ENCODE peak calls at places on chromosomes 1 and 21, in eight cellular contexts. X, W, T, B, P, E, A and H are unnamed samples.

GRCh38 chr1:167076136-167076710 is 14.0 kb downstream of the GPA33 start:
- DNase-seq in P (no peak), A (no peak), E (no peak), W (no peak), X (no peak), B (no peak), T (no peak), H (no peak)

GRCh38 chr21:14116080-14116481 is 94.7 kb downstream of the LIPI start:
- DNase-seq in P (no peak), T (no peak), A (no peak), E (no peak), X (peak; percentile 12), B (no peak), W (no peak), H (no peak)

GRCh38 chr1:94227624-94228023 is 9.8 kb downstream of the ARHGAP29 start:
- DNase-seq in W (no peak), X (no peak), A (no peak), P (no peak), B (no peak), T (no peak), E (no peak), H (no peak)

GRCh38 chr1:32773764-32774463 is 43.2 kb downstream of the YARS1 start:
- DNase-seq in X (no peak), B (no peak), P (no peak), T (no peak), A (no peak), E (no peak), W (peak; percentile 10), H (no peak)

GRCh38 chr1:59619576-59619975 is 195.2 kb upstream of the HOOK1 start:
- DNase-seq in E (no peak), P (no peak), X (no peak), B (no peak), T (no peak), W (no peak), A (no peak), H (no peak)

GRCh38 chr1:161198877-161199431 is at the start of gene ADAMTS4:
- DNase-seq in P (peak; percentile 25), A (no peak), E (peak; percentile 91), X (no peak), T (peak; percentile 92), W (peak; percentile 86), B (no peak), H (peak; percentile 98)

GRCh38 chr1:25990702-25991395 is 7.0 kb downstream of the PAFAH2 start:
- DNase-seq in E (no peak), W (peak; percentile 30), P (no peak), B (no peak), X (no peak), T (no peak), A (no peak), H (no peak)

GRCh38 chr1:9265966-9266365 is 26.7 kb upstream of the SPSB1 start:
- DNase-seq in X (no peak), B (no peak), P (no peak), T (no peak), E (no peak), A (no peak), W (no peak), H (no peak)

GRCh38 chr1:95625224-95625623 is 391.2 kb downstream of the RWDD3 start:
- DNase-seq in X (no peak), P (no peak), B (no peak), T (no peak), W (no peak), E (no peak), A (no peak), H (no peak)

GRCh38 chr1:91018006-91018405 is 3.8 kb downstream of the ZNF644 start:
- DNase-seq in T (no peak), W (peak; percentile 57), A (no peak), E (peak; percentile 51), B (no peak), X (no peak), P (no peak), H (peak; percentile 38)

GRCh38 chr1:11352058-11352715 is 79.2 kb downstream of the UBIAD1 start:
- DNase-seq in P (no peak), T (no peak), A (no peak), X (no peak), E (no peak), B (no peak), W (no peak), H (no peak)

GRCh38 chr1:11357291-11357690 is 84.3 kb downstream of the UBIAD1 start:
- DNase-seq in W (no peak), E (no peak), X (no peak), B (no peak), A (no peak), T (no peak), P (no peak), H (no peak)

GRCh38 chr1:11354893-11355593 is 82.0 kb downstream of the UBIAD1 start:
- DNase-seq in A (no peak), W (peak; percentile 67), P (no peak), E (no peak), X (no peak), B (no peak), T (no peak), H (no peak)

GRCh38 chr1:11358991-11359390 is 86.0 kb downstream of the UBIAD1 start:
- DNase-seq in P (no peak), T (no peak), B (no peak), E (no peak), A (no peak), X (no peak), W (no peak), H (no peak)

GRCh38 chr1:11355594-11356467 is 82.8 kb downstream of the UBIAD1 start:
- DNase-seq in T (no peak), X (no peak), A (no peak), P (no peak), E (no peak), B (no peak), W (peak; percentile 48), H (no peak)
- H3K4me3 ChIP-seq in T (no peak overlapping the region), X (no peak overlapping the region), A (no peak overlapping the region), P (no peak overlapping the region), E (no peak overlapping the region), B (no peak overlapping the region), W (no peak overlapping the region), H (no peak overlapping the region)

GRCh38 chr1:43530483-43531452 is at the start of gene PTPRF:
- DNase-seq in E (peak; percentile 66), W (peak; percentile 78), A (no peak), P (peak; percentile 26), X (no peak), B (peak; percentile 73), T (peak; percentile 93), H (peak; percentile 18)
- H3K4me3 ChIP-seq in E (peak within 1 kb of the TSS; percentile 76), W (peak within 1 kb of the TSS; percentile 54), A (peak within 1 kb of the TSS; percentile 52), P (peak within 1 kb of the TSS; percentile 67), X (peak within 1 kb of the TSS; percentile 33), B (peak within 1 kb of the TSS; percentile 88), T (peak within 1 kb of the TSS; percentile 38), H (peak within 1 kb of the TSS; percentile 66)

DNA sequence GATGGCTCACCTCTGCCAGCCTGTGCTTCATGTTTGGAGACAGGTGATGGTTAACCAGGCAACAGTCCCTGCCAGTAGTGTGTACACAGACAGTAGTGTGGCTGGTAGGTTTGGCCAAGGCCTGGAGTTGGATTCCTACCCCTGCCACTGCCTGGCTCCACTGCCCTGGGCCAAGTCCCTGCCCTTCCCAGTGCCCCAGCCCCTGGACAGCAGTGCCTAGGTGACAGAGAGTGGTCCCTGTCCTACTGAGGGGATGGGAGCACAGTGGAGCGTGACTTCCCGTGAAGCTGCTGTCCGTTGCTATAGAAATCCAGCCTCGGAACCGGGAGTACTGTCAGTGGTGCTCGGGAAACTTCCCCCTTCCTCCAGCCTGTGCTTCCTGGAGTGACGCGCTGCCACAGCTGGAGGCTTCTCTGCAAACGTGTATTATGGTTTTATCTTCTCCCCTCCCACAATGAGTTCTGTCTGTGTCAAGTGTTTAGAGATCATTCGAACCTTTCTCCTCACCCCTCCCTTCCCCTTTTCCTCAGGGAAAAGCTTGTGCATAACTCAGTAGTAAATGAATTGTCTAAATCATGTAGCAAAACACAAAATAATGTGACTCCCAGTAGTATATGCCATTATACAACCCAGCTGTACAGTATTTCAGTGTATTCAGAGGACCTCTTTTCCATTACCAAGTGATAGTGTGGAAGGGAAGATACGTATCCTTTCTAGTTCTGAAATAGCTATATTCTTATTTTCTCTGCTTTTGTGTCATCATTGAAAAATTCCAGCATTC is 73.4 kb downstream of the GALNT2 start:
- DNase-seq in P (peak; percentile 59), E (peak; percentile 37), X (no peak), T (no peak), W (no peak), B (no peak), A (no peak), H (peak; percentile 68)
- H3K4me3 ChIP-seq in P (peak overlapping the region; percentile 18), E (peak overlapping the region; percentile 17), X (no peak overlapping the region), T (no peak overlapping the region), W (no peak overlapping the region), B (no peak overlapping the region), A (no peak overlapping the region), H (no peak overlapping the region)

DNA sequence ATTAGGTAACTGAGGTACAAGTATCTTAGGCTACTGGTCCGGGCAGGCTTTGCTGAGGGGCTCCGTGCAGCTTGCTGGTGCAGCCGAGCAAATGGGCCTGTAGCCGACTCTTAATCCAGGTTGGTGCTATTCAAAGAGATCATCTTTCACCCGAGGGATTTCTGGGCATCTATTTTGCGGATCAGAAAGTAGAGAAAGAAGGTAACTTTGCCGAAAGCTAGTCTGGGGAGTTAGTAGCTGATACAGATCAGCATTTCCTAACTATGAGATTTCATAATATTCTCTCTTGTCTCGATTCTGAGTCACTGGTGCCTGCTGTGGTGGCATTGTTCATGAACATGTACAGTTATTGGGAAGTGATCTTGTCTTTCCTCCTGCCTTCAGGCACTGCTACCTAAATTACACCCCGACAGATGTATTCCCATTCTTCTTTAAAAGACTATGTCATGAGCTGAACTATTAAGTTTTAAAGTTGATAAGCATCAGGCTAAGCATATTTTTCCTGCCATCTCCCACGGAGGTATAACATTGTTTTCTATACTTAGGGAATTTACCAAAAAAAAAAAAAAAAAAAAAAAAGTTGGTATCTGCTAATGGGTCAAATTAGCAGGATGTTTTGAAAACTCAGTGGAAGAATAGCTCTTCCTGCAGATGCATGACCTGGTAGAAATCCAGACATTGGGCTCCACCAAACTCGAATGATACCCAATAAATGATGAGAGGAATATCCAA is 57.1 kb downstream of the NFIA start:
- DNase-seq in E (peak; percentile 93), P (peak; percentile 21), W (no peak), A (no peak), T (no peak), X (no peak), B (no peak), H (peak; percentile 74)
- H3K4me3 ChIP-seq in E (peak overlapping the region; percentile 64), P (no peak overlapping the region), W (no peak overlapping the region), A (no peak overlapping the region), T (no peak overlapping the region), X (no peak overlapping the region), B (no peak overlapping the region), H (no peak overlapping the region)

DNA sequence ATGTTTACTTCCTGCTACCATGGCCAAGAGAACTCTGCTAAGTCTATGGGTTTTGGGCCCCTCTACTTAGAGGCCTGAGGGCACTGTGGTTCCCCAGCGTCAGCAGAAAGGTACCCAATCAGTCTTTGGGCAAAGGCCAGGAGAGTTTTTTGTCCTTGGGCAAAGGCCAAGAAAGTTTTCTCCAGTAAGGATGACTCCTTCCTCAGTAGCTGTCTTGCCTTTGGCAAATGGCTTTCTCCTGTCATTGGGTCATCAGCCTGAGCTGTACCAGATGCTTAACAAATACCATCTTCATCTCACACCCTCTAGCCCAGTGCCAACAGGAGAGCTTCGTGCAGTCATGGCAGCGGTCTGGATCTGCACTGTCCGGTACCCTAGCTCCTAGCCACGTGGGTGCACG is 199.3 kb upstream of the TMEM51 start:
- DNase-seq in W (no peak), E (peak; percentile 69), B (peak; percentile 73), P (no peak), A (no peak), T (no peak), X (no peak), H (peak; percentile 25)
- H3K4me3 ChIP-seq in W (no peak overlapping the region), E (no peak overlapping the region), B (no peak overlapping the region), P (no peak overlapping the region), A (no peak overlapping the region), T (no peak overlapping the region), X (no peak overlapping the region), H (no peak overlapping the region)